ENCODE peak calls at places on chromosomes 2 and 18, in four cellular contexts. I, F, O and X are unnamed samples.

GRCh38 chr2:8312861-8313768 is 368.7 kb upstream of the ID2 start:
- DNase-seq in I (peak), F (peak), O (no peak), X (peak)

GRCh38 chr2:65604246-65604645 is 171.8 kb upstream of the SPRED2 start:
- DNase-seq in I (no peak), O (no peak), F (peak), X (peak)

GRCh38 chr2:64525323-64525625 is 1.1 kb downstream of the AFTPH start:
- DNase-seq in I (no peak), O (no peak), F (peak), X (peak)

GRCh38 chr18:62596145-62597005 is 73.5 kb downstream of the ZCCHC2 start:
- DNase-seq in F (no peak), I (no peak), O (no peak), X (no peak)

GRCh38 chr2:79181617-79182016 is 22.1 kb upstream of the REG3A start:
- DNase-seq in O (no peak), I (no peak), F (no peak), X (no peak)

GRCh38 chr2:222451270-222451674 is 26.9 kb downstream of the SGPP2 start:
- DNase-seq in O (no peak), I (no peak), F (no peak), X (no peak)

GRCh38 chr18:23249348-23249747 is 114.1 kb downstream of the CABLES1 start:
- DNase-seq in O (no peak), F (no peak), I (no peak), X (no peak)

GRCh38 chr2:99626158-99626557 is 136.3 kb upstream of the REV1 start:
- DNase-seq in F (no peak), I (no peak), O (no peak), X (no peak)

GRCh38 chr2:207167129-207167923 is 1.6 kb upstream of the KLF7 start:
- DNase-seq in O (no peak), I (no peak), F (no peak), X (peak)

GRCh38 chr2:239162141-239162821 is 238.5 kb downstream of the HDAC4 start:
- DNase-seq in O (no peak), I (peak), F (no peak), X (no peak)

GRCh38 chr2:15956230-15956629 is 15.9 kb downstream of the MYCN start:
- DNase-seq in F (no peak), I (no peak), O (no peak), X (no peak)

GRCh38 chr2:98313512-98314250 is 32.6 kb upstream of the CNGA3 start:
- DNase-seq in O (no peak), F (no peak), I (no peak), X (no peak)

GRCh38 chr2:72178551-72178950 is 30.9 kb upstream of the CYP26B1 start:
- DNase-seq in F (no peak), O (no peak), I (no peak), X (no peak)

GRCh38 chr2:150759531-150759930 is 272.1 kb upstream of the RND3 start:
- DNase-seq in F (no peak), O (no peak), I (no peak), X (no peak)

GRCh38 chr2:11478899-11479605 is 13.1 kb upstream of the E2F6 start:
- DNase-seq in I (no peak), O (no peak), F (no peak), X (no peak)

GRCh38 chr2:191246820-191247380 is 1.7 kb downstream of the MYO1B start:
- DNase-seq in F (peak), I (no peak), O (no peak), X (no peak)

GRCh38 chr2:199370150-199370780 is 87.5 kb downstream of the SATB2 start:
- DNase-seq in F (no peak), O (no peak), I (no peak), X (peak)

GRCh38 chr2:38077431-38077769 is 1.4 kb upstream of the CYP1B1 start:
- DNase-seq in O (no peak), F (no peak), I (no peak), X (no peak)

GRCh38 chr2:59276033-59276432 is 1034.9 kb upstream of the FANCL start:
- DNase-seq in O (no peak), I (peak), F (peak), X (no peak)

GRCh38 chr2:240839152-240840143 is 19.4 kb upstream of the KIF1A start:
- DNase-seq in I (no peak), O (no peak), F (no peak), X (peak)

GRCh38 chr2:240835528-240835927 is 15.5 kb upstream of the KIF1A start:
- DNase-seq in I (no peak), O (no peak), F (no peak), X (no peak)

GRCh38 chr2:240836781-240837467 is 16.9 kb upstream of the KIF1A start:
- DNase-seq in O (no peak), F (no peak), I (no peak), X (peak)

GRCh38 chr2:240837621-240838020 is 17.6 kb upstream of the KIF1A start:
- DNase-seq in I (no peak), F (no peak), O (no peak), X (no peak)

DNA sequence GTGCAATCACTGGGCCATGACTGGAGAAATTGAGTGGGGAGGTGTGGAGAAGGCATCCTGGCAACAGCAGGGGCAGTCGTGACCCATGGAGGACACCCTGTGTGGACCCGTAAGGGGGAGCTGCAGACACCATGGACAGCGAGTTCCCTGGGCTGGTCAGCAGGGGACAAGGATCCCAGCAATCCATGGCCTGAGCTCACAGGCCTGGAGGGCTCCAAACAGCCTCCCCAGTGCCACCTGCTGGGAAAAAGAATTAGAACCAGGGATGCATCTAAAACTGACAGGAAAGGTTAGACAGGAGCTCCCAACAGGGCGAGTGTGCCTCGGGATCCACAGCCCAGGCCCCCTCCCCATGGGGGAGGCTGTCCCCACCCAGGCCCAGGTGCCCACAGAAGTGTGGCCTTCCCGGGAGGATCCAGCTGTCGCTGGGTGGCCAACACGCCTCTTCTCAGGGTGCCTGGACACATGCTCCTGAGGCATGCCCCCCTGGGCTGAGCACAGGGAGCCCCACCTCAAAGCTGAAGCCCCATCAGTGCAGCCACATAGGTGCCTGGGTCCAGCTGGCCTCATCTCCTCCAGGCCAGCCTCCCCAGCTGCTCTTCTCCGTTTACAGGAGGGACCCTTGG is 20.5 kb upstream of the KIF1A start:
- DNase-seq in O (peak), I (peak), F (peak), X (peak)
- H4K5ac ChIP-seq in O (no peak), I (no peak), F (no peak), X (no peak)

DNA sequence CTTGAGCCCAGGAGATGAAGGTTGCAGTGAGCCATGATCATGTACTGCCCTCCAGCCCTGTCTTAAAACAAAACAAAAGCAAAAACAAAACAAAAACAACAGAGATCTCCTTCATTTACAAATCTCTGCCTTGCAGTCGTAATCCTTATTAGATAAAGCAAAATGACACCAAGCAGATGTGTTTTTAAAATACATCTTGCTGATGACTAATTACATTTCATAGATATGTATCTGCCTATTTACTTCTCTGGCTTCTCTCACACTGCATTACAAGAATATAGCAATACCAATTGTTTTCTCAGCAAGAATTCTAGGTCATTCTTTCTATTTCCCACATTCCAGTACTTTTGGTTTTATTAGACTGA is 22.8 kb downstream of the NFE2L2 start:
- DNase-seq in I (no peak), F (no peak), O (no peak), X (no peak)
- H4K5ac ChIP-seq in I (no peak), F (no peak), O (no peak), X (peak)

DNA sequence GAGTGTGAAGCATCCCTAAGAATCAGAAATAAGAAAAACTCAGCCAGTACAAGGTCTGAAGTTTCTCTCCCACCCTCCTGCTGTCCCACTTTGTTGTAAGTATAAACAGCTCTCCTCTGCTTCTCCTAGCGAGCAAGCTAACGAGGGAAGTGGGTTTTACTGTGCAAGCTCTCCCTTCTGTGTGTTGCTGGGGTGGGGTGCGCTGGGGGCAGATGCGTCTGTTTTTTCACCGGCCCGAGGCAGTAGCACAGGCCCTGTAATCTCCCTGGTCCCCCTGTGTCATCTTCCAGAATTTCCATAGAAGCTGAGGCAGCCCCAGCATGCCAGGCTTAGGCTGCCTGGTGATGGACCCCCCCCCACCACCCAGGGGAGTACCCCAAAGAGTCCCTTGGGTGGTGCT is 9.4 kb upstream of the CXCR4 start:
- DNase-seq in F (no peak), I (no peak), O (no peak), X (no peak)
- H4K5ac ChIP-seq in F (no peak), I (no peak), O (no peak), X (no peak)

DNA sequence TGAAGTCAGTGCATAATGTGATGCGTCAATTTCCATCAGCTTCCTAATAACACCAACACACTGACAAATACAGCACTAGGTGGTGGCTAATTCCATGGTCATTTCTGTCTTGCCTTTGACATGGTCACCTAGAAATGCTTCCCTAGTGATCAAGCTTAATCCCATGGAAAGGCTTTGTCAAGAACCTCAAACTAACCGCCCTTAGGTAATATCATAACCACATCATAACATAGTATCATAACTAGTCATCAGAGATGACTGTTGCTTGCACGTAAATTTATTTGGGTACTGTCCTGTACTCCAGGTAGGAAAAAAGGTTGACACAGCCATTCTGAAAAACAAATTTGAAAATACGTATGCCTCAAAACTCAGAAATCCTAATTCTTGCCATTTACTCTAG is 471.8 kb downstream of the IRS1 start:
- DNase-seq in F (no peak), I (no peak), O (no peak), X (no peak)
- H4K5ac ChIP-seq in F (no peak), I (no peak), O (no peak), X (no peak)

DNA sequence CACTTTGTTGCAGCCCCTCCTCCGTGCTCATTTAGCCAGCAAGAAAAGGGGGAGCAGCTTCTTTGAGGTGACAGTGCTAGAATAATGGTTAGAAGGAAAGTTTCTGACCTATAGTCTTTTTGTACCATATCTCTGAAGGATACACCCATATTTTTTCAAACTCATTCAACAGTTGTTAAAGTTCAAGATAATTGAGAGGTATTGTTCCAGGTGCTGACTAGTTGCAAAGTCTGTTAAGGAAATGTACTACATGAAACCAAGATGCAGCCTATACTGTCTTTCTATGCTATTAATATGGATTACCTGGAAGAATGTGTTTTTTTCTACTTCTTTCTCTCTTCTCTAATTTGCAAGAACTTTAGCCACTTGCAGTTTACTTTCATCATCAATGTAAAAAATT is 495.0 kb downstream of the PARD3B start:
- DNase-seq in F (no peak), O (no peak), I (no peak), X (no peak)
- H4K5ac ChIP-seq in F (no peak), O (no peak), I (no peak), X (no peak)